ENCODE peak calls at places on chromosomes 7 and 10, in seven cellular contexts. V is ovary, J is suprapubic skin, S is Peyer's patch, A is prostate gland, H is lower leg skin, Z is endothelial cell of umbilical vein. T is an unnamed sample.

GRCh38 chr7:92973293-92973731 is 136.9 kb upstream of the CDK6 start:
- DNase-seq in J (no peak), V (no peak), A (no peak), S (no peak), Z (no peak), H (no peak), T (no peak)

GRCh38 chr7:97982647-97983046 is 7.3 kb downstream of the OCM2 start:
- DNase-seq in A (no peak), V (no peak), H (no peak), Z (no peak), J (no peak), S (no peak), T (no peak)

GRCh38 chr7:103660455-103661371 is 214.7 kb upstream of the SLC26A5 start:
- DNase-seq in V (no peak), J (no peak), H (no peak), A (no peak), Z (peak), S (no peak), T (no peak)

GRCh38 chr7:27901028-27901760 is 161.2 kb downstream of the TAX1BP1 start:
- DNase-seq in J (no peak), V (no peak), A (no peak), H (no peak), S (no peak), Z (peak), T (no peak)

GRCh38 chr10:32253300-32253699 is 93.7 kb downstream of the EPC1 start:
- DNase-seq in V (no peak), J (no peak), S (peak), A (no peak), H (no peak), Z (no peak), T (no peak)

GRCh38 chr10:13834581-13835286 is 248.0 kb downstream of the PRPF18 start:
- DNase-seq in S (peak), A (no peak), Z (peak), V (no peak), J (no peak), H (peak), T (no peak)

GRCh38 chr7:116423499-116423898 is 76.0 kb upstream of the CAV2 start:
- DNase-seq in Z (no peak), H (no peak), V (no peak), A (no peak), S (no peak), J (no peak), T (no peak)

GRCh38 chr10:109393425-109393824 is 529.9 kb downstream of the XPNPEP1 start:
- DNase-seq in H (no peak), J (no peak), S (no peak), A (no peak), V (no peak), Z (no peak), T (no peak)

GRCh38 chr7:41752615-41753014 is 49.7 kb upstream of the INHBA start:
- DNase-seq in Z (no peak), S (no peak), J (no peak), V (no peak), A (no peak), H (no peak), T (no peak)

GRCh38 chr7:151894131-151895007 is 17.5 kb upstream of the PRKAG2 start:
- DNase-seq in A (no peak), H (no peak), Z (no peak), J (peak), V (no peak), S (no peak), T (no peak)

GRCh38 chr10:34186013-34186412 is 629.1 kb downstream of the PARD3 start:
- DNase-seq in V (peak), J (no peak), A (no peak), H (no peak), S (no peak), Z (no peak), T (no peak)

GRCh38 chr10:47299989-47300931 is at the start of gene GDF10:
- DNase-seq in A (no peak), V (no peak), S (no peak), Z (no peak), H (no peak), J (peak), T (no peak)

GRCh38 chr10:986137-986825 is 2.0 kb upstream of the GTPBP4 start:
- DNase-seq in J (no peak), V (no peak), H (no peak), Z (no peak), S (peak), A (no peak), T (no peak)

GRCh38 chr10:118471863-118472262 is 123.6 kb downstream of the PRLHR start:
- DNase-seq in A (no peak), Z (no peak), J (no peak), V (no peak), S (no peak), H (no peak), T (no peak)

GRCh38 chr7:155490697-155491628 is 33.0 kb downstream of the EN2 start:
- DNase-seq in J (no peak), Z (no peak), H (peak), V (no peak), S (peak), A (no peak), T (peak)

GRCh38 chr7:87935373-87935706 is 1.3 kb downstream of the ADAM22 start:
- DNase-seq in Z (no peak), S (no peak), J (no peak), H (no peak), V (no peak), A (no peak), T (no peak)

GRCh38 chr10:9944690-9945089 is 1073.0 kb upstream of the CELF2 start:
- DNase-seq in J (no peak), H (no peak), Z (no peak), S (no peak), V (no peak), A (no peak), T (no peak)

GRCh38 chr7:131071786-131072504 is 255.7 kb upstream of the MKLN1 start:
- DNase-seq in H (no peak), J (no peak), Z (peak), V (peak), S (no peak), A (no peak), T (peak)

GRCh38 chr7:46626261-46627037 is 705.4 kb upstream of the IGFBP3 start:
- DNase-seq in S (no peak), H (no peak), A (no peak), V (no peak), Z (no peak), J (no peak), T (no peak)

GRCh38 chr10:24882047-24882698 is 70.2 kb downstream of the PRTFDC1 start:
- DNase-seq in J (no peak), S (peak), V (no peak), A (no peak), Z (peak), H (peak), T (no peak)

GRCh38 chr10:103620357-103620749 is 126.8 kb downstream of the NEURL1 start:
- DNase-seq in H (no peak), V (no peak), J (no peak), Z (no peak), A (no peak), S (no peak), T (peak)

GRCh38 chr10:47361293-47361692 is 13.1 kb downstream of the RBP3 start:
- DNase-seq in V (no peak), A (no peak), H (no peak), Z (peak), S (peak), J (peak), T (no peak)

GRCh38 chr7:30104134-30104533 is 30.7 kb upstream of the MTURN start:
- DNase-seq in J (no peak), H (no peak), A (no peak), S (no peak), V (no peak), Z (no peak), T (no peak)

DNA sequence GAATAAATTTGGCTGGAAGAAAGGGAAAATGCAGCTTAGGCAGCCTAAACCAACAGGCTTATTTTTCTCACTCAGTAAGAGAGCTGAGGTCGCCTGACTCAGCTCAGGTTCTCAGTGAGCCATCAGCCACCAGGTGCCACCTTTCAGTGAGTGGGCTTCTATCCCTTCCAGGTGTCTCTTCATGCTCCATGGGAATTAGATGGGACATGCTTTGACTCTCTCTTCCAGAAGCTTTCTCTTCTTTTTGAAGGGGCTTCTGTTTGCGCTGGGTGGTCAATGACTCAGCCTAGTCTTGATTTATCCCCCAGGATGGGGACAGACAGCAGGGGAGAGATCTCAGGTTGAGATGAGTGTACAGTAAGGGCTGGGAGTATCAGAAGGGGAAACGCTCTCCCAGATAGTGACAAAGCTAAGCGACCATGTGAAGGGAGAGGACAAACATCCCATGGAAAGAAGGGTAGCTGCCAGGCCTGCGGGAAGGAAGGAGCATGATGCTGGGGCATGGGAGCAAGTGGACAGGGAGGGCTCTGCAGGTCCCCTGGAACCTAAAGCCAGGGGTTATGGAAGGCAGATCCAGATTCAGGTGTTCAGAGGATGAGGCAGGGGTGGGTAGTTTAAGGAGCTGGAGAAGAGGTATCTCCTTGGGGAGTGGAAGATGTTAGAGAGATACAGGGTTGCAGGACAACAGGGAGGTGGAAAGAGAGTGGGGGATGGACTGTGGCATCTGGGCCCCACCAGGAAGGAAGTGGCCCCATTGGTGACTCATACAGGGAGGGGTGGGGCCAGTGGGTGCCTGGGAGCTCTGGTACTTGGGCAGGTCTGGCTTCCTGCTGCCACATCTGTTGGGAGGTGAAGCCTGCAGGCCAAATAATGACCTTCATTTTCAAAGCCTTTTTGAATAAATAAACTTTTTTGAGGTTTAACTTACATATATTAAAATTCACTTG is 32.5 kb downstream of the OGDH start:
- DNase-seq in V (peak), S (peak), H (peak), Z (peak), A (peak), J (peak), T (peak)
- TF ChIP-seq POLR2A in V (no peak), S (no peak), H (no peak), Z (peak), A (no peak), J (no peak), T (no peak)

DNA sequence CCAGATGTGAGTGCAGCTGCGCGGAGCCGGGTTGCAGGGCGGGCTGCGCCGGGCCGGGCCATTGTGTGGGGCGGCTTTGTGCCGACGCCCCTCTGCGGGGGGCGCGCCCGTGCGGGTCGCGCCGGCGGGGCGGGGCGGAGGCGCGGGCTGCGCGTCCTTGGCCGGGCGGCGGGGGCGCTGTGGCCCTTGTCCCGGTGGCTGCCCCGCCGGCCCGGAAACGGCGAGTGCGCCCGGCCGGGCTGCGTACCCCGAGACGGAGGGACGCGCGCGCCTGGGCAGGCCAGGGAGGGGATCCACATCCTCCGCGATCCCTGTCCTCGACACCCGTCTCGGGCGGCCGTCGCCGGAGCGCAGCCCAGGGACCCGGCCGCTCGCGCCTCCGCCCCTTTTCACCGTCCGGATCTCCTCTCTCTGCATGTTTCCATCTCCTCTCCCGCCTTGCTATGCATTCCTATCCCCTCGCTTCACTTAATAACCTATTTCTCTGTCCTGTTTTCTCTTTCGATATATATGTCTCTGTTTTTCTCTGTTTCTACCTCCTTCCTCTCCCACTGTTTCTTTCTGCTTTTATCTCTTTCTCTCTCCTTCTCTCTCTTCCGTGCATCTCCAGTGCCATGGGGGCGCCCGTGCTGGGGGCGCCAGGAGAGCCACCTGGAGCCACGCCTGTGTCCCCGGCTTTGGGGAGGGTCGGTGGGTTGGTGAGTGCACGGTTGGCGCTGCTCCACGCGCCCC is 765 bp downstream of the PFKFB3 start:
- DNase-seq in H (no peak), Z (peak), S (peak), J (no peak), A (peak), V (peak), T (peak)
- TF ChIP-seq CTCF in H (no peak), Z (peak), S (peak), J (peak), A (no peak), V (peak), T (peak)

DNA sequence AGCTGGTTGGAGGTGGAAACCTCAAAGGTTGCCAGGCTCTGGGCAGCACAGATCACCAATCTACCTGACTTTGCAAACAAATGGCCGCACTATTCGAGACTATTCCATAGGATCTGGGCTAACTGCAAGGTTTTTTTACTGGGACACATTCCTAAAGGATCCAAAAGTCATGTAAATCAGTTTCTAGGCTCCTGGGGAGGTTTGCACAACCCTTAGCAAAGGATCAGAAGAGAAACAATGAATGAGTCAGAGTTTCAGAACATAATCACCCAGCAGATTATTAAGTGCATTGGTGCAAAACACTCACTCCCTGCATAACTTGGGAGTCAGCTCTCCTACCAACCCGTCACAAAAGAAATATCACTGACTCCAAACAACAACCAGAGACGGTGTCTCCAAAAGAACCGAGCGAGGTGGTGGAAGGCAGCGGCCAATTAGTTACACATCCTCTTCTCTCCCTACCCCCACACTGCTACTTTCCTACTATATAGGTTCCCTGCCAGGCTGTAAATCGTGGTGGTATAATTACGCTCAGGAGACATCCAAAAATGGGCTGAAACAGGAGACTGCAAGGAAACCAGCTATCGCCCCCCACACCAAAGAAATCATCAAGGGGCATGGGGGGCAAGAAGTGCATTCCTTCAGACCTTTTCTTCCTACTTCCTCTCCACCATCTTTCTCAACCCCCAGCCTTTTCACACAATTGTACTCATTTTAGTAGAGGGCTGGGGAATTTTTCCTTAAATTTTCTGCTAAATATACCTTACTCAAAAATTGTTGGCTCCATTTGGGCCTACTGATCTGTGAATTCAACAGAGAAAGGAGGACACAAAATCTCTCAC is 3.2 kb downstream of the UBE2H start:
- DNase-seq in H (peak), A (peak), Z (peak), V (peak), S (peak), J (peak), T (peak)
- TF ChIP-seq POLR2A in H (no peak), A (peak), Z (no peak), V (peak), S (no peak), J (no peak), T (peak)

GRCh38 chr7:144515430-144515829 is 111.9 kb upstream of the NOBOX start:
- DNase-seq in V (no peak), A (no peak), Z (no peak), J (no peak), H (no peak), S (no peak), T (no peak)
- TF ChIP-seq CTCF in V (no peak), A (no peak), Z (no peak), J (no peak), H (no peak), S (no peak), T (no peak)

GRCh38 chr7:12686894-12687212 is 580 bp upstream of the ARL4A start:
- DNase-seq in V (no peak), J (no peak), A (no peak), S (no peak), H (no peak), Z (no peak), T (no peak)

GRCh38 chr7:12685550-12685949 is 1.9 kb upstream of the ARL4A start:
- DNase-seq in Z (peak), S (peak), H (peak), J (no peak), V (no peak), A (no peak), T (peak)

GRCh38 chr7:12684733-12685132 is 2.7 kb upstream of the ARL4A start:
- DNase-seq in H (no peak), J (no peak), Z (no peak), S (peak), V (no peak), A (no peak), T (no peak)

GRCh38 chr7:12686234-12686893 is 1.1 kb upstream of the ARL4A start:
- DNase-seq in Z (peak), S (peak), V (peak), J (peak), H (peak), A (peak), T (peak)

GRCh38 chr7:12687213-12688171 is at the start of gene ARL4A:
- DNase-seq in J (peak), Z (peak), A (peak), H (peak), V (peak), S (peak), T (peak)
- TF ChIP-seq POLR2A in J (no peak), Z (peak), A (peak), H (peak), V (peak), S (peak), T (peak)

DNA sequence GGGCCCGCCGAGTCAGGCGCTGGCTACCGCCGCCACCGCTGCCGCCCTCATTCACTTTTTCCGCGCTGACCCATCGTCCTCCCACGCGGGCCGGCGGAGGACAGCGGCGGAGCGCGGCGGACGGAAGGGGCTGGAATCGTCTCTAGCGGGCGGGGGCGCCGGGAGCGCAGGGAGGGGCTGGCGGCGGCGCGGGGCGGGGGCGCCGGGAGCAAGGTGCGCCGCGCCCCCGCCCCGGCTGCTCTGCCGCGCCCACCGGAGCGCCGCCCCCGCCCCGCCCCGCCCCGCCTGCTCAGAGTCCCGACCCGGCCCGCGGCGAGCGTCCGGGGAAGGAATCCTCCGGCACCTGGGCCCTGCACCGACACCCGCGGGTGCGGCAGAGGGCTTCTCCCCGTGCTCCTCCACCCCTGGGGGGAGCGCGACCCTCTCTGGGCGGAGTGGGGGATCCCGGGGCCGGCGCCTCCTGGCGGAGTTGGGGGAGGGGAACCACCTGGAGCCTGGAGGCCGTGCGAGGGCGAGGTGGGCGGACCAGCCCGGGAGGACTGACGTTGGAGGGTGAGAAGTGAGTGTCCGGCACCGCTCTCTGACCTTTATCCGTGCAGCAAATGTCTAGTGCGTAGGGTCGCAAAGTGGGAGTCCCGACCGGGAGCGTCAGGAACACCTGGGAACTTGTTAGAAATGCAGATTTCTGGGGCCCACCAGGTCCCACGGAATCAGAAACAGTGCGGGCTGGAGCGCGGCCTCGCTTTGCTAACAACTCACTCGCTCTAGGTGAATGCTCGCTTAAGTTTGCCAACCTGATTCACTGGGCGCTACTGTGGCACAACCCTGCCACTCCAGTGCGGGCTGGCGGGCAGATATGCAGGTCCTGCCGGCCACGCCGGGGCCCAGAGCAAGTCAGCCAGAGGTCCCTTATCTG is at the start of gene COBL:
- DNase-seq in H (no peak), A (peak), J (no peak), V (peak), Z (no peak), S (peak), T (no peak)
- TF ChIP-seq CTCF in H (no peak), A (no peak), J (no peak), V (no peak), Z (no peak), S (no peak), T (no peak)

GRCh38 chr10:3468919-3469638 is 296.5 kb upstream of the PITRM1 start:
- DNase-seq in V (peak), Z (peak), H (peak), A (peak), S (no peak), J (peak), T (peak)
- TF ChIP-seq POLR2A in V (no peak), Z (no peak), H (no peak), A (no peak), S (no peak), J (no peak), T (peak)

DNA sequence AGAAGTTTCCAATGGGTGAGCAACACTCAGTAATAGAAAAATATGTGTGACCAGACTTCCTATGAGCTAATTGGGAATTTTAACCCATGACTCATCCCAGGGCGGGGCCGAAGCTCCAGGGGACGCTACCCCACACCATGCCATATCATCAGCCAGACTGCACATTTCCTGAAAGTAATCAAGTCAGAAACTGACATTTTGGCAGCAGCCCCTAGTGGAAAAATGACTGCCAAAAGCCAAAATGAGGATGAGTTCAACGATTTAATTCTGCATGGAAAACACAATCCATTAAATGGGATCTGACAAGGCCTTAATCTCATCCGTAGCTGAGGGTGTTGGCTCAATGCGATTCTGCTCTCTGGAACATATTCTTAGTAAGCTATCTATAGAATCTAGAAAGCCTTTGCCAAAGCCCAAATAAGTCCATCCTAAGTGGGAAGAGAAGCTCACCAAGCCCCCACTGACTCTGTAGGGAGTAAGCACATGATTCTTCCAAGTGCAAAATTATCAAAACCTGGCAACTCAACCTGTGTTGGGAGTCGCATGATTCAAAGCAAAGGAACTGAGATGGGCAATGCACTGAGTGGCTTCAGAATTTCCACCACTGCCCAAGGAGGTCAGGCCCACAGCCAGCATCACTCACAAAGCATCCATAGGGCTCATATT is 93.1 kb upstream of the PDE1C start:
- DNase-seq in Z (peak), A (no peak), V (no peak), S (peak), H (peak), J (no peak), T (peak)
- TF ChIP-seq CTCF in Z (no peak), A (no peak), V (no peak), S (no peak), H (no peak), J (no peak), T (no peak)